ENCODE peak calls at places on chromosomes 16 and 17, in eight cellular contexts. One of them, this sample, is unnamed.

GRCh38 chr16:19153876-19154275 is 14.2 kb upstream of the SYT17 start:
- DNase-seq in CD8-positive, alpha-beta memory T cell: no peak
- DNase-seq in ACHN: no peak
- DNase-seq in NCI-H2029: no peak
- DNase-seq in KBM-7: no peak
- DNase-seq in T-helper 2 cell: no peak
- DNase-seq in NCI-H460: no peak
- DNase-seq in fibroblast of villous mesenchyme: no peak
- DNase-seq in this sample: no peak

GRCh38 chr17:71505981-71506380 is 614.8 kb upstream of the SOX9 start:
- DNase-seq in CD8-positive, alpha-beta memory T cell: no peak
- DNase-seq in ACHN: no peak
- DNase-seq in T-helper 2 cell: no peak
- DNase-seq in NCI-H460: no peak
- DNase-seq in NCI-H2029: no peak
- DNase-seq in KBM-7: no peak
- DNase-seq in fibroblast of villous mesenchyme: no peak
- DNase-seq in this sample: no peak

GRCh38 chr17:7219812-7220592 is at the start of the genes ACADVL and DLG4:
- DNase-seq in fibroblast of villous mesenchyme: peak
- DNase-seq in KBM-7: peak
- DNase-seq in NCI-H2029: no peak
- DNase-seq in NCI-H460: peak
- DNase-seq in ACHN: peak
- DNase-seq in CD8-positive, alpha-beta memory T cell: peak
- DNase-seq in T-helper 2 cell: peak
- DNase-seq in this sample: peak

GRCh38 chr17:77111916-77112315 is 28.9 kb upstream of the SEC14L1 start:
- DNase-seq in ACHN: no peak
- DNase-seq in fibroblast of villous mesenchyme: no peak
- DNase-seq in NCI-H2029: no peak
- DNase-seq in NCI-H460: no peak
- DNase-seq in KBM-7: peak
- DNase-seq in T-helper 2 cell: no peak
- DNase-seq in CD8-positive, alpha-beta memory T cell: no peak
- DNase-seq in this sample: no peak

GRCh38 chr16:14362774-14363371 is 267.2 kb downstream of the PARN start:
- DNase-seq in T-helper 2 cell: no peak
- DNase-seq in NCI-H2029: no peak
- DNase-seq in fibroblast of villous mesenchyme: peak
- DNase-seq in NCI-H460: no peak
- DNase-seq in CD8-positive, alpha-beta memory T cell: no peak
- DNase-seq in KBM-7: no peak
- DNase-seq in ACHN: no peak
- DNase-seq in this sample: no peak

GRCh38 chr16:17302620-17303019 is 168.1 kb downstream of the XYLT1 start:
- DNase-seq in ACHN: no peak
- DNase-seq in T-helper 2 cell: no peak
- DNase-seq in fibroblast of villous mesenchyme: no peak
- DNase-seq in NCI-H460: no peak
- DNase-seq in CD8-positive, alpha-beta memory T cell: no peak
- DNase-seq in KBM-7: peak
- DNase-seq in NCI-H2029: no peak
- DNase-seq in this sample: peak

GRCh38 chr16:81552743-81553079 is 108.1 kb downstream of the CMIP start:
- DNase-seq in NCI-H460: no peak
- DNase-seq in T-helper 2 cell: no peak
- DNase-seq in KBM-7: no peak
- DNase-seq in NCI-H2029: no peak
- DNase-seq in CD8-positive, alpha-beta memory T cell: no peak
- DNase-seq in fibroblast of villous mesenchyme: no peak
- DNase-seq in ACHN: no peak
- DNase-seq in this sample: no peak

GRCh38 chr17:2945299-2945698 is 118.1 kb downstream of the OR1D5 start:
- DNase-seq in T-helper 2 cell: no peak
- DNase-seq in fibroblast of villous mesenchyme: no peak
- DNase-seq in NCI-H2029: no peak
- DNase-seq in ACHN: no peak
- DNase-seq in KBM-7: no peak
- DNase-seq in CD8-positive, alpha-beta memory T cell: no peak
- DNase-seq in NCI-H460: no peak
- DNase-seq in this sample: no peak

GRCh38 chr17:67160791-67161190 is 84.2 kb downstream of the HELZ start:
- DNase-seq in ACHN: no peak
- DNase-seq in NCI-H2029: no peak
- DNase-seq in CD8-positive, alpha-beta memory T cell: no peak
- DNase-seq in NCI-H460: no peak
- DNase-seq in fibroblast of villous mesenchyme: no peak
- DNase-seq in T-helper 2 cell: no peak
- DNase-seq in KBM-7: no peak
- DNase-seq in this sample: no peak

GRCh38 chr17:2876467-2876866 is 80.2 kb downstream of the RAP1GAP2 start:
- DNase-seq in T-helper 2 cell: no peak
- DNase-seq in fibroblast of villous mesenchyme: no peak
- DNase-seq in KBM-7: no peak
- DNase-seq in NCI-H460: no peak
- DNase-seq in ACHN: no peak
- DNase-seq in CD8-positive, alpha-beta memory T cell: no peak
- DNase-seq in NCI-H2029: no peak
- DNase-seq in this sample: no peak

GRCh38 chr17:9928601-9929341 is 23.7 kb upstream of the RCVRN start:
- DNase-seq in NCI-H2029: no peak
- DNase-seq in fibroblast of villous mesenchyme: peak
- DNase-seq in CD8-positive, alpha-beta memory T cell: no peak
- DNase-seq in ACHN: peak
- DNase-seq in T-helper 2 cell: no peak
- DNase-seq in KBM-7: peak
- DNase-seq in NCI-H460: peak
- DNase-seq in this sample: no peak

GRCh38 chr16:67949645-67950044 is 5.7 kb upstream of the LCAT start:
- DNase-seq in ACHN: no peak
- DNase-seq in CD8-positive, alpha-beta memory T cell: no peak
- DNase-seq in KBM-7: no peak
- DNase-seq in T-helper 2 cell: no peak
- DNase-seq in NCI-H460: no peak
- DNase-seq in fibroblast of villous mesenchyme: no peak
- DNase-seq in NCI-H2029: no peak
- DNase-seq in this sample: no peak

GRCh38 chr16:24178496-24178895 is 77.6 kb upstream of the CACNG3 start:
- DNase-seq in T-helper 2 cell: no peak
- DNase-seq in fibroblast of villous mesenchyme: no peak
- DNase-seq in KBM-7: peak
- DNase-seq in ACHN: peak
- DNase-seq in CD8-positive, alpha-beta memory T cell: no peak
- DNase-seq in NCI-H2029: no peak
- DNase-seq in NCI-H460: no peak
- DNase-seq in this sample: no peak

GRCh38 chr16:86313631-86314030 is 196.7 kb upstream of the FOXF1 start:
- DNase-seq in CD8-positive, alpha-beta memory T cell: no peak
- DNase-seq in KBM-7: no peak
- DNase-seq in NCI-H460: no peak
- DNase-seq in ACHN: no peak
- DNase-seq in fibroblast of villous mesenchyme: no peak
- DNase-seq in T-helper 2 cell: no peak
- DNase-seq in NCI-H2029: no peak
- DNase-seq in this sample: no peak

GRCh38 chr16:10983175-10983558 is 38.8 kb downstream of the CLEC16A start:
- DNase-seq in KBM-7: no peak
- DNase-seq in NCI-H460: no peak
- DNase-seq in NCI-H2029: no peak
- DNase-seq in ACHN: no peak
- DNase-seq in T-helper 2 cell: no peak
- DNase-seq in CD8-positive, alpha-beta memory T cell: no peak
- DNase-seq in fibroblast of villous mesenchyme: no peak
- DNase-seq in this sample: peak

GRCh38 chr16:4115209-4115940 is 867 bp downstream of the ADCY9 start:
- DNase-seq in T-helper 2 cell: peak
- DNase-seq in KBM-7: peak
- DNase-seq in NCI-H2029: no peak
- DNase-seq in NCI-H460: peak
- DNase-seq in CD8-positive, alpha-beta memory T cell: peak
- DNase-seq in ACHN: peak
- DNase-seq in fibroblast of villous mesenchyme: peak
- DNase-seq in this sample: peak

GRCh38 chr16:30028438-30029093 is 2.5 kb downstream of the TLCD3B start:
- DNase-seq in ACHN: peak
- DNase-seq in T-helper 2 cell: no peak
- DNase-seq in KBM-7: peak
- DNase-seq in fibroblast of villous mesenchyme: no peak
- DNase-seq in CD8-positive, alpha-beta memory T cell: no peak
- DNase-seq in NCI-H2029: no peak
- DNase-seq in NCI-H460: no peak
- DNase-seq in this sample: no peak

GRCh38 chr16:3022697-3023414 is 886 bp downstream of the HCFC1R1 start:
- DNase-seq in fibroblast of villous mesenchyme: peak
- DNase-seq in NCI-H2029: no peak
- DNase-seq in KBM-7: no peak
- DNase-seq in ACHN: no peak
- DNase-seq in NCI-H460: no peak
- DNase-seq in CD8-positive, alpha-beta memory T cell: no peak
- DNase-seq in T-helper 2 cell: no peak
- DNase-seq in this sample: no peak

GRCh38 chr17:489758-490329 is 137.2 kb upstream of the RPH3AL start:
- DNase-seq in T-helper 2 cell: peak
- DNase-seq in ACHN: peak
- DNase-seq in NCI-H2029: no peak
- DNase-seq in CD8-positive, alpha-beta memory T cell: peak
- DNase-seq in NCI-H460: no peak
- DNase-seq in fibroblast of villous mesenchyme: peak
- DNase-seq in KBM-7: peak
- DNase-seq in this sample: peak

GRCh38 chr17:83012161-83012800 is 67.1 kb upstream of the METRNL start:
- DNase-seq in ACHN: no peak
- DNase-seq in CD8-positive, alpha-beta memory T cell: no peak
- DNase-seq in T-helper 2 cell: no peak
- DNase-seq in NCI-H2029: no peak
- DNase-seq in KBM-7: no peak
- DNase-seq in fibroblast of villous mesenchyme: no peak
- DNase-seq in NCI-H460: no peak
- DNase-seq in this sample: peak

GRCh38 chr17:65541453-65541852 is 20.0 kb downstream of the AXIN2 start:
- DNase-seq in NCI-H2029: no peak
- DNase-seq in KBM-7: no peak
- DNase-seq in ACHN: no peak
- DNase-seq in NCI-H460: no peak
- DNase-seq in fibroblast of villous mesenchyme: no peak
- DNase-seq in CD8-positive, alpha-beta memory T cell: no peak
- DNase-seq in T-helper 2 cell: no peak
- DNase-seq in this sample: no peak